ENCODE peak calls at places on chromosomes 16 and 17, in seven cellular contexts. K, A, U, O, W, Q and H are unnamed samples.

GRCh38 chr17:3035968-3036280 is 27.5 kb downstream of the OR1D5 start:
- DNase-seq in K (peak), A (no peak), U (no peak), O (no peak), W (no peak), Q (no peak), H (no peak)

GRCh38 chr17:17819561-17819995 is 17.2 kb downstream of the SREBF1 start:
- DNase-seq in K (peak), A (peak), U (peak), O (no peak), W (peak), Q (peak), H (peak)

GRCh38 chr16:75566040-75566888 is at the start of gene GABARAPL2:
- DNase-seq in K (peak), A (peak), U (peak), O (peak), W (peak), Q (peak), H (peak)

GRCh38 chr17:64155751-64156544 is 26.0 kb upstream of the ERN1 start:
- DNase-seq in K (peak), A (no peak), U (no peak), O (no peak), W (no peak), Q (peak), H (peak)

GRCh38 chr16:1706386-1707192 is 594 bp downstream of the MAPK8IP3 start:
- DNase-seq in K (peak), A (no peak), U (no peak), O (no peak), W (peak), Q (no peak), H (peak)

GRCh38 chr17:78325076-78325712 is 34.7 kb downstream of the SOCS3 start:
- DNase-seq in K (peak), A (no peak), U (no peak), O (no peak), W (no peak), Q (peak), H (no peak)

GRCh38 chr17:59753522-59754467 is 46.3 kb downstream of the VMP1 start:
- DNase-seq in K (peak), A (no peak), U (peak), O (no peak), W (peak), Q (no peak), H (no peak)

GRCh38 chr17:77445908-77446535 is 305.3 kb downstream of the SEC14L1 start:
- DNase-seq in K (no peak), A (peak), U (peak), O (no peak), W (peak), Q (peak), H (no peak)

GRCh38 chr16:77690416-77690815 is 31.9 kb upstream of the NUDT7 start:
- DNase-seq in K (no peak), A (no peak), U (no peak), O (no peak), W (no peak), Q (no peak), H (no peak)

GRCh38 chr16:89842471-89843408 is 14.5 kb downstream of the SPIRE2 start:
- DNase-seq in K (no peak), A (no peak), U (no peak), O (no peak), W (no peak), Q (no peak), H (no peak)

GRCh38 chr16:31093132-31093703 is 1.4 kb downstream of the VKORC1 start:
- DNase-seq in K (peak), A (no peak), U (peak), O (no peak), W (no peak), Q (no peak), H (peak)

GRCh38 chr16:56571525-56571924 is 6.7 kb downstream of the MT4 start:
- DNase-seq in K (no peak), A (no peak), U (no peak), O (no peak), W (no peak), Q (no peak), H (no peak)

GRCh38 chr16:63922563-63922962 is 1199.3 kb downstream of the CDH11 start:
- DNase-seq in K (no peak), A (no peak), U (no peak), O (no peak), W (no peak), Q (no peak), H (no peak)

GRCh38 chr17:29732209-29732608 is 109.5 kb upstream of the CORO6 start:
- DNase-seq in K (no peak), A (no peak), U (no peak), O (no peak), W (no peak), Q (no peak), H (no peak)

GRCh38 chr17:41870627-41871026 is 5.4 kb upstream of the KLHL11 start:
- DNase-seq in K (no peak), A (no peak), U (no peak), O (no peak), W (no peak), Q (no peak), H (no peak)

GRCh38 chr16:19994771-19995170 is 78.9 kb downstream of the GPR139 start:
- DNase-seq in K (peak), A (no peak), U (no peak), O (no peak), W (no peak), Q (no peak), H (no peak)

GRCh38 chr17:73163043-73163442 is 1.8 kb upstream of the SSTR2 start:
- DNase-seq in K (no peak), A (no peak), U (no peak), O (no peak), W (no peak), Q (no peak), H (no peak)

GRCh38 chr16:8945626-8946296 is 17.9 kb downstream of the USP7 start:
- DNase-seq in K (no peak), A (no peak), U (no peak), O (no peak), W (no peak), Q (no peak), H (no peak)

GRCh38 chr17:63185420-63185819 is 219.4 kb downstream of the TANC2 start:
- DNase-seq in K (no peak), A (no peak), U (no peak), O (no peak), W (no peak), Q (no peak), H (no peak)

GRCh38 chr16:56985288-56985961 is 3.9 kb upstream of the NLRC5 start:
- DNase-seq in K (peak), A (peak), U (peak), O (no peak), W (no peak), Q (peak), H (no peak)

GRCh38 chr17:37131064-37131463 is 182.3 kb downstream of the AATF start:
- DNase-seq in K (peak), A (no peak), U (peak), O (no peak), W (no peak), Q (no peak), H (no peak)